ENCODE peak calls at places on chromosomes 3 and 15, in seven cellular contexts. M is CD8-positive, alpha-beta T cell; N is adrenal gland; C is RWPE1; Z is body of pancreas; J is CD4-positive, alpha-beta T cell; G is esophagus squamous epithelium. F is an unnamed sample.

GRCh38 chr3:69090021-69090420 is 5.3 kb downstream of the ARL6IP5 start:
- DNase-seq in G (no peak), M (no peak), J (no peak), C (peak), Z (no peak), N (no peak), F (no peak)

GRCh38 chr3:112605285-112605684 is 35.7 kb downstream of the CCDC80 start:
- DNase-seq in M (no peak), J (no peak), Z (no peak), G (no peak), N (no peak), C (no peak), F (no peak)

GRCh38 chr3:44284949-44285348 is 43.3 kb downstream of the TOPAZ1 start:
- DNase-seq in M (no peak), Z (no peak), G (no peak), N (no peak), C (no peak), J (no peak), F (no peak)

GRCh38 chr3:6524479-6524878 is 336.4 kb upstream of the GRM7 start:
- DNase-seq in C (no peak), M (no peak), J (no peak), N (no peak), Z (no peak), G (no peak), F (no peak)

GRCh38 chr15:40427188-40427587 is 13.6 kb upstream of the BAHD1 start:
- DNase-seq in M (no peak), N (no peak), J (no peak), G (no peak), Z (no peak), C (no peak), F (no peak)

GRCh38 chr15:41490355-41490754 is 3.3 kb upstream of the ITPKA start:
- DNase-seq in M (no peak), J (no peak), C (peak), Z (no peak), N (no peak), G (no peak), F (peak)

GRCh38 chr15:46502668-46503067 is 867.8 kb downstream of the SQOR start:
- DNase-seq in Z (no peak), J (no peak), G (no peak), C (no peak), N (no peak), M (no peak), F (no peak)

GRCh38 chr15:26352406-26352805 is 420.5 kb downstream of the GABRB3 start:
- DNase-seq in Z (no peak), G (no peak), J (no peak), C (no peak), N (no peak), M (no peak), F (no peak)

GRCh38 chr3:100004931-100005330 is 109.4 kb downstream of the FILIP1L start:
- DNase-seq in G (no peak), J (no peak), M (no peak), C (no peak), Z (no peak), N (no peak), F (no peak)

GRCh38 chr15:45773149-45773548 is 138.3 kb downstream of the SQOR start:
- DNase-seq in Z (no peak), C (no peak), N (no peak), G (no peak), M (no peak), J (no peak), F (no peak)

GRCh38 chr3:146159616-146160232 is 1.3 kb downstream of the PLOD2 start:
- DNase-seq in N (no peak), Z (no peak), J (no peak), G (no peak), M (no peak), C (no peak), F (no peak)

GRCh38 chr15:62190257-62190656 is 25.2 kb upstream of the C2CD4B start:
- DNase-seq in G (no peak), J (no peak), M (no peak), N (no peak), C (no peak), Z (no peak), F (no peak)

GRCh38 chr3:12663936-12664908 is at the start of gene RAF1:
- DNase-seq in M (peak), G (peak), C (peak), N (peak), J (peak), Z (peak), F (peak)

GRCh38 chr3:24048843-24049242 is 103.8 kb downstream of the NR1D2 start:
- DNase-seq in G (no peak), M (no peak), N (no peak), J (no peak), Z (no peak), C (no peak), F (no peak)

GRCh38 chr15:69815793-69816192 is 281.9 kb downstream of the TLE3 start:
- DNase-seq in G (no peak), C (no peak), M (no peak), J (no peak), Z (no peak), N (no peak), F (no peak)

GRCh38 chr3:104598848-104599501 is 767.7 kb upstream of the ALCAM start:
- DNase-seq in G (no peak), J (no peak), Z (peak), N (no peak), M (no peak), C (no peak), F (no peak)

GRCh38 chr3:182364723-182365650 is 428.3 kb upstream of the ATP11B start:
- DNase-seq in J (no peak), N (no peak), C (peak), G (no peak), Z (no peak), M (no peak), F (peak)

GRCh38 chr3:154904328-154904727 is 175.8 kb upstream of the MME start:
- DNase-seq in C (peak), J (no peak), G (no peak), N (no peak), Z (no peak), M (no peak), F (no peak)

GRCh38 chr15:34223904-34224596 is 766 bp upstream of the EMC4 start:
- DNase-seq in N (no peak), M (no peak), Z (no peak), G (no peak), C (no peak), J (no peak), F (no peak)

GRCh38 chr3:123778525-123778924 is 105.6 kb downstream of the MYLK start:
- DNase-seq in M (no peak), N (no peak), G (no peak), Z (no peak), J (no peak), C (no peak), F (no peak)

GRCh38 chr3:196207159-196207832 is 3.9 kb downstream of the ZDHHC19 start:
- DNase-seq in J (no peak), C (no peak), M (no peak), N (peak), G (no peak), Z (no peak), F (no peak)

GRCh38 chr3:101077361-101078011 is 84.3 kb upstream of the ABI3BP start:
- DNase-seq in J (no peak), G (no peak), M (no peak), Z (no peak), C (no peak), N (no peak), F (no peak)

GRCh38 chr15:31004220-31004733 is 12.8 kb upstream of the MTMR10 start:
- DNase-seq in J (no peak), G (no peak), M (no peak), C (no peak), Z (peak), N (no peak), F (no peak)

GRCh38 chr15:101068961-101069734 is 150.0 kb downstream of the LRRK1 start:
- DNase-seq in G (no peak), M (no peak), N (no peak), Z (no peak), C (peak), J (no peak), F (peak)

GRCh38 chr3:36193448-36193847 is 186.9 kb upstream of the STAC start:
- DNase-seq in Z (no peak), C (no peak), N (no peak), J (no peak), M (no peak), G (no peak), F (no peak)

GRCh38 chr3:32274306-32274705 is 35.8 kb downstream of the CMTM8 start:
- DNase-seq in M (no peak), N (no peak), C (no peak), G (no peak), Z (no peak), J (no peak), F (no peak)

GRCh38 chr3:164095949-164096348 is 982.3 kb downstream of the SI start:
- DNase-seq in J (no peak), C (no peak), M (no peak), N (no peak), G (no peak), Z (no peak), F (no peak)

GRCh38 chr15:96031426-96031825 is 299.1 kb upstream of the NR2F2 start:
- DNase-seq in C (no peak), J (no peak), G (no peak), N (no peak), M (no peak), Z (no peak), F (no peak)

GRCh38 chr3:8932507-8932906 is 30.8 kb downstream of the RAD18 start:
- DNase-seq in N (no peak), G (no peak), M (no peak), Z (no peak), C (no peak), J (no peak), F (no peak)

GRCh38 chr3:134260984-134261383 is 10.3 kb upstream of the RYK start:
- DNase-seq in M (no peak), Z (no peak), G (no peak), C (no peak), N (no peak), J (no peak), F (no peak)

GRCh38 chr15:68593826-68594532 is 15.2 kb downstream of the CORO2B start:
- DNase-seq in J (no peak), N (no peak), G (no peak), C (no peak), M (no peak), Z (no peak), F (no peak)
- H3K27ac ChIP-seq in J (no peak), N (no peak), G (no peak), C (no peak), M (no peak), Z (no peak), F (no peak)

GRCh38 chr3:46717447-46718231 is at the start of gene PRSS50:
- DNase-seq in N (no peak), G (no peak), J (no peak), Z (no peak), C (no peak), M (no peak), F (no peak)
- TF ChIP-seq CTCF in N (no peak), G (no peak), J (no peak), Z (no peak), C (peak), M (no peak), F (peak)

DNA sequence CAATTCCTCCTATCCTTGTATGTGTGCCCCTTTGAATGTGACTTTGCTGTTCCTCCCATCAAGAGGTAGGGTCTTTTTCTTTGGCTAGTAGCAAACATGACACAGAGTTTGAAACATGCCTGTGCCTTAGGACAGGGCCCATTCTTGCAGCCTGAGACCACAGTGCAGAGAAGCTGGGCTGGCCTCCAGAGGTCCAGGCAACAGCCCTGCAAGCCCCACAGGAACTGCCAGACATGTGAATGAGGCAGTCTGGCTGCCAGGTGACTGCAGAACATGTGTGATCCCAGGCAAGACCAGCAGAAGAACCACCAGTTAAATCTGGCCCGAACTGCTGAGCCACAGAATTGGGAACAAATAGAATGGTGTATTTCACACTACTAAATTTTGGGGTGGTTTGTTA is 1.2 kb upstream of the HGD start:
- DNase-seq in J (no peak), M (no peak), Z (peak), C (no peak), G (no peak), N (no peak), F (no peak)
- H3K27ac ChIP-seq in J (no peak), M (no peak), Z (peak), C (no peak), G (no peak), N (no peak), F (no peak)

DNA sequence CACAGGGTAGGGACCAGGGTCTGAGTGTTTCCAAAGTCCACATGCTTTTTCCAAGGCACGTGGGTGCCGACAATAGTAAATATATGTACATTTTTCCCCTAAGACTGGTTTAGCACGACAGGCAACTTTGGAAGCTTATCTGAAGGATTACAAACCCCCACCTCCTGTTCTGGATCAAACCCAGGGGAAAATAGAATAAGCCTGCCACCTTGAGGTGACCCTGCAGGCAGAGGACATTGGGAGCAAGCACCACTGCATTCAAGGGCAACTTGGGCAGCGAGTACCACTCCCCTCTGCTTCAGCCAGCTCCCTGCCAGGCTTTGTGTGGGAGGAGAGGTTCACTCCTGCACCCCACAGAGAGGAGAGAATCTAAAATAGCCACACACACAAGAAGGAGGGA is 44.8 kb downstream of the KBTBD12 start:
- DNase-seq in Z (peak), G (no peak), N (peak), J (no peak), C (peak), M (no peak), F (no peak)
- TF ChIP-seq CTCF in Z (no peak), G (peak), N (peak), J (no peak), C (peak), M (no peak), F (peak)

DNA sequence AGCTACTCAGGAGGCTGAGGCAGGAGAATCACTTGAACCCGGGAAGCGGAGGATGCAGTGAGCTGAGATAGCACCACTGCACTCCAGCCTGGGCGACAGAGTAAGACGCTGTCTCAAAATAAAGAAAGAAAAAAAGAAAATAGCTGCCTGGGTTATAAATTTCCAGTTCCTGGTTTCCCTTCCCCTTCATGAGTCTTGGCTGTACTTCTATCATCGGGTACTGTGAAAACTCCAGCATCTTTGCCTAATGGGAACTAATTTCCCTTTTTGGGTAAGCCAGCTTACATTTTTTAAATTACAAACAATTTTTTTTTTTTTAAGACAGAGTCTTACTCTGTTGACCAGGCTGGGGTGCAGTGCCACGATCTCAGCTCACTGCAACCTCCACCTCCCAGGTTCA is 15.0 kb downstream of the DENND4A start:
- DNase-seq in G (no peak), Z (no peak), J (no peak), C (no peak), M (no peak), N (no peak), F (no peak)
- H3K27ac ChIP-seq in G (no peak), Z (no peak), J (no peak), C (no peak), M (no peak), N (no peak), F (no peak)

GRCh38 chr15:51887887-51888592 is 58.6 kb downstream of the TMOD3 start:
- DNase-seq in C (no peak), Z (no peak), M (no peak), G (no peak), N (no peak), J (no peak), F (no peak)
- TF ChIP-seq CTCF in C (no peak), Z (no peak), M (no peak), G (no peak), N (no peak), J (no peak), F (no peak)

DNA sequence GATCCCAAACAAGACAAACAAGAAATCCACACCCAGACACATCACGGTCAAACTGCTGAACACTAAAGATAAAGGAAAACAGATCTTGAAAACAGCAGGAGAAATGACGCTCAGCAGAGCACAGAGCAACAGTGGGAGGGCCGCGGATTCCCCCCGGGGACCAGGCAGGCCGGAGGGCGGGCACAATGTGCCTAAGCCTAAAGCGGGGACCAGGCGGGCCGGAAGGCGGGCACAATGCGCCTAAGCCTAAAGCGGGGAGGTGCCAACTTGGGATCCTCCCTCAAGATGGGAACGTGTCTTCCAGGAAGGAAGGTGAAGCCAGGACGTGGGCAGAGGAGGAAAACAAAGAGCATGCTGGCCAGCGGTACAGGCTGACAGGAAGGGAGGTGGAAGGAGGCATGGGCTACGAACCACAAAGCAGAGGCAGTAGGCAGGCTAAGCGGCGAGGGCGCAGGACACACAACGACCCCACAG is 31.1 kb downstream of the CYFIP1 start:
- DNase-seq in M (no peak), N (no peak), Z (no peak), C (no peak), G (no peak), J (no peak), F (no peak)
- H3K27ac ChIP-seq in M (no peak), N (peak), Z (no peak), C (peak), G (peak), J (no peak), F (no peak)

DNA sequence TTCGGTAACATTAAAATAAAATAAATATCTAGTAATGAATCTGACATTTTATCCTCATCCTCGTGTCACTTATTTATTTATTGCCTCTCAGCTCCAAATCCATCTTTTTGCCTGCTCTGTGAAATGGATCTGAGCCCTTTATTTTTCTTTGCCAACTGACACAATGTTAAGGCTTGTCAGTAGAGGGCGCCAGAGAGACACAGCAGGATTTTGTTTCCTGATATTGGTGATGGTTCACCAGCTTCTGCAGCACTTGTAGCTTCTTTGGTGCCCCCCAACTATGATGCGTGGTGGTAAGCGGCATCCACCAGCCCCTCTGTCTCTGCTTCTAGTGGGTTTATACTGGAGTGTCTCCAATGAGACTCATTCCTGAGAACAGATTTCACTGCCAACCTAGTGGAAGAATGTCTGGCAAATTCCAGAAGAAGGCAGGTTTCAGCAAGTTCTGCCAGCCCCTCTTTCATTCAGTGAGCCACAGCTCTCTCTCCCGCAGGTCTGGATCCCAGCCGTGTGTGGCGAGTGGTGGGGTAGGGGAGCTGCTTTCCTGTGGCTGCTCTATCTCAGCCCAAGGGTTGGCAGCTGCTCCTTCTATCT is 472.0 kb upstream of the FRG2C start:
- DNase-seq in G (no peak), C (peak), J (peak), M (no peak), Z (peak), N (peak), F (no peak)
- TF ChIP-seq CTCF in G (peak), C (peak), J (peak), M (peak), Z (peak), N (peak), F (peak)

DNA sequence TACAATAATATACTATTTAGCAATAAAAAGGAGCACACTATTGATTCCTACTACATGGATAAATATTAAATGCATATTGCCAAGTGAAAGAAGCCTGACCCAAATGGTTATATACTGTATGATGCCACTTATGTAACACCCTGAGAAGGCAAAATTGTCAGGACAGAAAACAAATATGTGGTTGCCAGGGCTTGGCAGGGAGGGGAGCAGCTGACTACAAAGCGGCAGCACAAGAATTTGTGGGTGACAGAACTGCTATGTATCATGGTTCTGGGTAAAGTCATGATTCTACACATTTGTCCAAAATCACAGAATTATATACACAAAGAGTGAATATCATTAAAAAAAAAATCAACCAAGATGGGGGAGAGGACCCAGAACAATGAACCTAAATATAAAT is 22.5 kb downstream of the TBC1D2B start:
- DNase-seq in J (no peak), N (no peak), Z (no peak), M (no peak), G (no peak), C (no peak), F (no peak)
- H3K27ac ChIP-seq in J (peak), N (peak), Z (no peak), M (peak), G (no peak), C (no peak), F (no peak)

F was measured in keratinocyte.